ENCODE peak calls at places on chromosomes 7 and 10, in six cellular contexts. A, M, Q, U, D and B are unnamed samples.
A peak's percentile ranks its signal among the peaks of the same experiment; 100 is the strongest.

GRCh38 chr7:50663396-50664102 is 98.3 kb upstream of the DDC start:
- DNase-seq in U (no peak), D (no peak), M (no peak), A (no peak), Q (no peak), B (no peak)

GRCh38 chr7:108157606-108158330 is 27.6 kb upstream of the LAMB4 start:
- DNase-seq in D (no peak), A (no peak), U (no peak), Q (no peak), M (no peak), B (no peak)

GRCh38 chr7:20083781-20084180 is 133.4 kb downstream of the MACC1 start:
- DNase-seq in D (no peak), M (no peak), Q (no peak), A (no peak), U (no peak), B (peak; percentile 2)

GRCh38 chr7:131524699-131525098 is 31.7 kb downstream of the PODXL start:
- DNase-seq in Q (no peak), D (no peak), A (no peak), M (no peak), U (no peak), B (no peak)

GRCh38 chr7:68537228-68538071 is 1060.8 kb upstream of the AUTS2 start:
- DNase-seq in U (no peak), D (no peak), M (no peak), Q (no peak), A (no peak), B (no peak)

GRCh38 chr7:7772385-7772784 is 54.0 kb upstream of the RPA3 start:
- DNase-seq in Q (no peak), U (no peak), D (no peak), M (no peak), A (no peak), B (no peak)

GRCh38 chr7:50369408-50370026 is 65.0 kb downstream of the IKZF1 start:
- DNase-seq in Q (peak; percentile 51), U (peak; percentile 70), D (peak; percentile 11), A (peak; percentile 57), M (no peak), B (peak; percentile 59)

GRCh38 chr10:110652475-110653118 is 8.5 kb downstream of the RBM20 start:
- DNase-seq in M (no peak), A (no peak), U (no peak), D (no peak), Q (no peak), B (no peak)

GRCh38 chr10:74058658-74059057 is 60.7 kb downstream of the VCL start:
- DNase-seq in M (no peak), U (peak; percentile 34), A (no peak), Q (no peak), D (peak; percentile 37), B (peak; percentile 61)

GRCh38 chr10:74055383-74056065 is 57.6 kb downstream of the VCL start:
- DNase-seq in U (no peak), A (no peak), M (no peak), D (no peak), Q (no peak), B (no peak)

GRCh38 chr10:74051729-74052342 is 53.9 kb downstream of the VCL start:
- DNase-seq in M (no peak), U (peak; percentile 60), Q (no peak), A (no peak), D (no peak), B (peak; percentile 61)

GRCh38 chr10:74058071-74058470 is 60.2 kb downstream of the VCL start:
- DNase-seq in D (no peak), A (no peak), M (no peak), Q (no peak), U (no peak), B (no peak)

GRCh38 chr10:74056081-74056818 is 58.3 kb downstream of the VCL start:
- DNase-seq in U (peak; percentile 49), D (peak; percentile 65), M (no peak), Q (peak; percentile 33), A (no peak), B (peak; percentile 64)
- H3K27ac ChIP-seq in U (peak overlapping the region; percentile 63), D (peak overlapping the region; percentile 48), M (no peak overlapping the region), Q (no peak overlapping the region), A (peak overlapping the region; percentile 36), B (peak overlapping the region; percentile 77)

GRCh38 chr7:74287303-74288033 is 1.7 kb upstream of the CLIP2 start:
- DNase-seq in A (no peak), D (no peak), M (no peak), Q (no peak), U (no peak), B (no peak)

GRCh38 chr7:74286131-74286530 is 3.1 kb upstream of the CLIP2 start:
- DNase-seq in A (no peak), Q (no peak), D (no peak), M (no peak), U (peak; percentile 5), B (no peak)

GRCh38 chr7:74289660-74290589 is 718 bp downstream of the CLIP2 start:
- DNase-seq in A (peak; percentile 76), M (no peak), Q (no peak), U (no peak), D (no peak), B (no peak)

GRCh38 chr7:74289018-74289659 is at the start of gene CLIP2:
- DNase-seq in U (peak; percentile 96), M (peak; percentile 82), D (peak; percentile 41), A (peak; percentile 99), Q (no peak), B (peak; percentile 83)

DNA sequence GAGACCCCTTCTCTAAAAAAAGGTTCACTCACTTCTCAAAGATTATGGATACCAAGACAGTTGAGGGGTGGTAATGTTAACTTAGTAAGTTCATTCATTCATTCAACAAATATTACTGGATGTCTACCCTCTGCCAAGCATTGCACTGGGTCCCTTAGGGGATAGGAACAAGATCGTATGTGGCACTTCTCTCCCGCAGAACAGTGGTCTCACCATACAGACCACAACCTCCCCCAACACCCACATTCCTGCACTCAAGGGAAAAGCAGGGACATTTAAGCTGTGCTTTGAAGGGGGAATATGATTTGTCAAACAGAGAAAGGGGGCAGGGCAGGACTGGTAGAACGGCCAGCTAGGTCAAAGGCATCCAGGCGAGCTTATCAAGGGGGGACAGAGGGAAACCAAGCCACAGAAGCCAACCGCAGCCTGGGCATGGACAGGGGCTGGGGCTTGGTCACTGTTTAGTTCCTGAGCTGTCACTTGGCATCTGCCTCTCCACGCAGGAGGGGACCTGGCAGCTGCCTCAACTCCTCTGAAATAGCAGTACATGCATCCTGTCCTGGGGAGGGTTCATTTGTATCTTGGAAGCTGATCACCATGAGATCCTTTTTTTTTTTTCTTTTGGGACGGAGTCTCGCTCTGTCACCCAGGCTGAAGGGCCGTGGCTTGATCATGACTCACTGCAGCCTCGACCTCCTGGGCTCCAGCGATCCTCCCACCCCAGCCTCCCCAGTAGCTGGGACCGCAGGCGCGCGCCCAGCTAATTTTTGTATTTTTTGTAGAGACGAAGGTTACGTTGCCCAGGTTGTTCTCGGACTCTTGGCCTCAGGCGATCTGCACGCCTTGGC is 949 bp upstream of the CLIP2 start:
- DNase-seq in A (no peak), Q (no peak), U (no peak), M (no peak), D (no peak), B (no peak)
- TF ChIP-seq CHD2 in A (no peak), Q (peak; percentile 22), U (no peak), M (no peak), D (no peak), B (no peak)

GRCh38 chr10:75646218-75646915 is 214.9 kb downstream of the LRMDA start:
- DNase-seq in Q (no peak), U (no peak), D (no peak), A (no peak), M (no peak), B (no peak)
- H3K27ac ChIP-seq in Q (no peak overlapping the region), U (no peak overlapping the region), D (no peak overlapping the region), A (no peak overlapping the region), M (no peak overlapping the region), B (no peak overlapping the region)

GRCh38 chr10:1183033-1183396 is 126.8 kb downstream of the WDR37 start:
- DNase-seq in A (no peak), D (no peak), Q (no peak), U (no peak), M (no peak), B (no peak)

GRCh38 chr10:1185911-1186692 is 129.9 kb downstream of the WDR37 start:
- DNase-seq in Q (no peak), M (no peak), U (no peak), A (no peak), D (no peak), B (no peak)

GRCh38 chr10:1184541-1185415 is 128.6 kb downstream of the WDR37 start:
- DNase-seq in Q (no peak), U (no peak), M (no peak), A (no peak), D (no peak), B (no peak)

GRCh38 chr10:1182280-1183032 is 126.3 kb downstream of the WDR37 start:
- DNase-seq in Q (no peak), U (no peak), M (no peak), D (no peak), A (no peak), B (no peak)

GRCh38 chr10:1183746-1184145 is 127.6 kb downstream of the WDR37 start:
- DNase-seq in D (no peak), A (no peak), U (no peak), M (no peak), Q (no peak), B (no peak)
- TF ChIP-seq CHD2 in D (no peak), A (no peak), U (no peak), M (no peak), Q (no peak), B (no peak)

GRCh38 chr7:44766416-44766801 is 17.8 kb downstream of the ZMIZ2 start:
- DNase-seq in Q (no peak), A (peak; percentile 16), M (no peak), D (no peak), U (no peak), B (no peak)

GRCh38 chr7:44765579-44766415 is 17.1 kb downstream of the ZMIZ2 start:
- DNase-seq in Q (no peak), D (no peak), A (no peak), M (no peak), U (no peak), B (no peak)

GRCh38 chr7:44768663-44769361 is 20.2 kb downstream of the ZMIZ2 start:
- DNase-seq in A (peak; percentile 52), U (no peak), Q (no peak), D (no peak), M (no peak), B (no peak)

GRCh38 chr7:44767912-44768662 is 19.4 kb downstream of the ZMIZ2 start:
- DNase-seq in M (no peak), A (peak; percentile 51), D (no peak), U (peak; percentile 75), Q (no peak), B (no peak)

GRCh38 chr7:44767134-44767911 is 18.7 kb downstream of the ZMIZ2 start:
- DNase-seq in Q (no peak), U (no peak), D (no peak), A (peak; percentile 32), M (no peak), B (no peak)
- H3K27ac ChIP-seq in Q (peak overlapping the region; percentile 54), U (peak overlapping the region; percentile 47), D (no peak overlapping the region), A (no peak overlapping the region), M (no peak overlapping the region), B (no peak overlapping the region)

GRCh38 chr7:143408686-143409551 is at the start of gene EPHA1:
- DNase-seq in M (peak; percentile 83), D (no peak), A (no peak), U (peak; percentile 60), Q (no peak), B (no peak)
- TF ChIP-seq CHD2 in M (no peak), D (no peak), A (no peak), U (no peak), Q (no peak), B (no peak)